ENCODE peak calls at places on chromosomes 6 and 20, in seven cellular contexts. One of them, this sample, is unnamed.

GRCh38 chr6:166786704-166787293 is 159.7 kb upstream of the RPS6KA2 start:
- DNase-seq in fibroblast of lung: peak
- DNase-seq in hypothalamus: no peak
- DNase-seq in prostate gland: peak
- DNase-seq in SK-N-SH: peak
- DNase-seq in Right ventricle myocardium inferior: no peak
- DNase-seq in T-helper 1 cell: no peak
- DNase-seq in this sample: peak

GRCh38 chr20:24059174-24059573 is 70.6 kb upstream of the GGTLC1 start:
- DNase-seq in fibroblast of lung: no peak
- DNase-seq in hypothalamus: no peak
- DNase-seq in prostate gland: no peak
- DNase-seq in SK-N-SH: no peak
- DNase-seq in Right ventricle myocardium inferior: no peak
- DNase-seq in T-helper 1 cell: no peak
- DNase-seq in this sample: no peak

GRCh38 chr20:47464380-47465101 is 37.1 kb upstream of the NCOA3 start:
- DNase-seq in fibroblast of lung: peak
- DNase-seq in hypothalamus: no peak
- DNase-seq in prostate gland: peak
- DNase-seq in SK-N-SH: peak
- DNase-seq in Right ventricle myocardium inferior: no peak
- DNase-seq in T-helper 1 cell: no peak
- DNase-seq in this sample: peak

GRCh38 chr20:47346172-47346571 is 10.3 kb downstream of the ZMYND8 start:
- DNase-seq in fibroblast of lung: no peak
- DNase-seq in hypothalamus: no peak
- DNase-seq in prostate gland: no peak
- DNase-seq in SK-N-SH: no peak
- DNase-seq in Right ventricle myocardium inferior: no peak
- DNase-seq in T-helper 1 cell: no peak
- DNase-seq in this sample: no peak

GRCh38 chr6:36277946-36278465 is 8.1 kb downstream of the PNPLA1 start:
- DNase-seq in fibroblast of lung: no peak
- DNase-seq in hypothalamus: no peak
- DNase-seq in prostate gland: no peak
- DNase-seq in SK-N-SH: no peak
- DNase-seq in Right ventricle myocardium inferior: no peak
- DNase-seq in T-helper 1 cell: no peak
- DNase-seq in this sample: no peak

GRCh38 chr6:140537211-140537610 is 1162.8 kb upstream of the CITED2 start:
- DNase-seq in fibroblast of lung: peak
- DNase-seq in hypothalamus: no peak
- DNase-seq in prostate gland: no peak
- DNase-seq in SK-N-SH: no peak
- DNase-seq in Right ventricle myocardium inferior: no peak
- DNase-seq in T-helper 1 cell: no peak
- DNase-seq in this sample: peak

GRCh38 chr6:129901910-129902309 is 40.8 kb upstream of the TMEM244 start:
- DNase-seq in fibroblast of lung: peak
- DNase-seq in hypothalamus: no peak
- DNase-seq in prostate gland: no peak
- DNase-seq in SK-N-SH: no peak
- DNase-seq in Right ventricle myocardium inferior: no peak
- DNase-seq in T-helper 1 cell: no peak
- DNase-seq in this sample: peak

GRCh38 chr6:28758046-28758817 is 165.6 kb downstream of the TRIM27 start:
- DNase-seq in fibroblast of lung: peak
- DNase-seq in hypothalamus: no peak
- DNase-seq in prostate gland: no peak
- DNase-seq in SK-N-SH: no peak
- DNase-seq in Right ventricle myocardium inferior: no peak
- DNase-seq in T-helper 1 cell: no peak
- DNase-seq in this sample: peak

GRCh38 chr20:57618091-57618765 is 2.0 kb downstream of the ZBP1 start:
- DNase-seq in fibroblast of lung: no peak
- DNase-seq in hypothalamus: no peak
- DNase-seq in prostate gland: peak
- DNase-seq in SK-N-SH: no peak
- DNase-seq in Right ventricle myocardium inferior: no peak
- DNase-seq in T-helper 1 cell: no peak
- DNase-seq in this sample: no peak

GRCh38 chr6:26183581-26184408 is 96.6 kb downstream of the HFE start:
- DNase-seq in fibroblast of lung: peak
- DNase-seq in hypothalamus: peak
- DNase-seq in prostate gland: peak
- DNase-seq in SK-N-SH: peak
- DNase-seq in Right ventricle myocardium inferior: peak
- DNase-seq in T-helper 1 cell: no peak
- DNase-seq in this sample: peak

GRCh38 chr6:128208078-128208477 is 307.2 kb upstream of the THEMIS start:
- DNase-seq in fibroblast of lung: peak
- DNase-seq in hypothalamus: no peak
- DNase-seq in prostate gland: no peak
- DNase-seq in SK-N-SH: no peak
- DNase-seq in Right ventricle myocardium inferior: no peak
- DNase-seq in T-helper 1 cell: no peak
- DNase-seq in this sample: peak

GRCh38 chr6:15351631-15352030 is 105.8 kb downstream of the JARID2 start:
- DNase-seq in fibroblast of lung: peak
- DNase-seq in hypothalamus: no peak
- DNase-seq in prostate gland: no peak
- DNase-seq in SK-N-SH: no peak
- DNase-seq in Right ventricle myocardium inferior: no peak
- DNase-seq in T-helper 1 cell: no peak
- DNase-seq in this sample: peak

GRCh38 chr20:41198443-41198842 is 61.1 kb downstream of the PLCG1 start:
- DNase-seq in fibroblast of lung: no peak
- DNase-seq in hypothalamus: no peak
- DNase-seq in prostate gland: no peak
- DNase-seq in SK-N-SH: no peak
- DNase-seq in Right ventricle myocardium inferior: no peak
- DNase-seq in T-helper 1 cell: no peak
- DNase-seq in this sample: no peak

GRCh38 chr6:127345521-127345920 is 2.1 kb upstream of the ECHDC1 start:
- DNase-seq in fibroblast of lung: no peak
- DNase-seq in hypothalamus: no peak
- DNase-seq in prostate gland: no peak
- DNase-seq in SK-N-SH: no peak
- DNase-seq in Right ventricle myocardium inferior: no peak
- DNase-seq in T-helper 1 cell: no peak
- DNase-seq in this sample: no peak

GRCh38 chr20:13930246-13930645 is 60.2 kb downstream of the SEL1L2 start:
- DNase-seq in fibroblast of lung: no peak
- DNase-seq in hypothalamus: no peak
- DNase-seq in prostate gland: no peak
- DNase-seq in SK-N-SH: no peak
- DNase-seq in Right ventricle myocardium inferior: no peak
- DNase-seq in T-helper 1 cell: no peak
- DNase-seq in this sample: peak

GRCh38 chr6:87793340-87793739 is 91.3 kb upstream of the AKIRIN2 start:
- DNase-seq in fibroblast of lung: no peak
- DNase-seq in hypothalamus: no peak
- DNase-seq in prostate gland: no peak
- DNase-seq in SK-N-SH: no peak
- DNase-seq in Right ventricle myocardium inferior: no peak
- DNase-seq in T-helper 1 cell: no peak
- DNase-seq in this sample: no peak

GRCh38 chr20:40416274-40416673 is 272.8 kb downstream of the MAFB start:
- DNase-seq in fibroblast of lung: no peak
- DNase-seq in hypothalamus: no peak
- DNase-seq in prostate gland: no peak
- DNase-seq in SK-N-SH: no peak
- DNase-seq in Right ventricle myocardium inferior: no peak
- DNase-seq in T-helper 1 cell: no peak
- DNase-seq in this sample: no peak

GRCh38 chr6:45681860-45682488 is 304.2 kb upstream of the SUPT3H start:
- DNase-seq in fibroblast of lung: peak
- DNase-seq in hypothalamus: no peak
- DNase-seq in prostate gland: no peak
- DNase-seq in SK-N-SH: no peak
- DNase-seq in Right ventricle myocardium inferior: no peak
- DNase-seq in T-helper 1 cell: no peak
- DNase-seq in this sample: peak

GRCh38 chr6:133208183-133208755 is 32.9 kb upstream of the EYA4 start:
- DNase-seq in fibroblast of lung: peak
- DNase-seq in hypothalamus: no peak
- DNase-seq in prostate gland: no peak
- DNase-seq in SK-N-SH: no peak
- DNase-seq in Right ventricle myocardium inferior: no peak
- DNase-seq in T-helper 1 cell: no peak
- DNase-seq in this sample: no peak

GRCh38 chr6:77145244-77145643 is 318.0 kb downstream of the HTR1B start:
- DNase-seq in fibroblast of lung: no peak
- DNase-seq in hypothalamus: no peak
- DNase-seq in prostate gland: no peak
- DNase-seq in SK-N-SH: no peak
- DNase-seq in Right ventricle myocardium inferior: no peak
- DNase-seq in T-helper 1 cell: no peak
- DNase-seq in this sample: no peak

GRCh38 chr6:88780714-88781389 is 182.6 kb downstream of the RNGTT start:
- DNase-seq in fibroblast of lung: peak
- DNase-seq in hypothalamus: no peak
- DNase-seq in prostate gland: peak
- DNase-seq in SK-N-SH: peak
- DNase-seq in Right ventricle myocardium inferior: no peak
- DNase-seq in T-helper 1 cell: no peak
- DNase-seq in this sample: peak

GRCh38 chr20:44142416-44142815 is 44.6 kb downstream of the JPH2 start:
- DNase-seq in fibroblast of lung: peak
- DNase-seq in hypothalamus: no peak
- DNase-seq in prostate gland: no peak
- DNase-seq in SK-N-SH: no peak
- DNase-seq in Right ventricle myocardium inferior: no peak
- DNase-seq in T-helper 1 cell: no peak
- DNase-seq in this sample: peak

GRCh38 chr6:73579851-73580246 is 59.0 kb upstream of the EEF1A1 start:
- DNase-seq in fibroblast of lung: peak
- DNase-seq in hypothalamus: no peak
- DNase-seq in prostate gland: no peak
- DNase-seq in SK-N-SH: no peak
- DNase-seq in Right ventricle myocardium inferior: no peak
- DNase-seq in T-helper 1 cell: no peak
- DNase-seq in this sample: peak

GRCh38 chr6:16059496-16059895 is 69.4 kb upstream of the MYLIP start:
- DNase-seq in fibroblast of lung: no peak
- DNase-seq in hypothalamus: no peak
- DNase-seq in prostate gland: no peak
- DNase-seq in SK-N-SH: no peak
- DNase-seq in Right ventricle myocardium inferior: no peak
- DNase-seq in T-helper 1 cell: no peak
- DNase-seq in this sample: no peak

GRCh38 chr6:163165922-163166321 is 248.6 kb upstream of the QKI start:
- DNase-seq in fibroblast of lung: no peak
- DNase-seq in hypothalamus: no peak
- DNase-seq in prostate gland: no peak
- DNase-seq in SK-N-SH: peak
- DNase-seq in Right ventricle myocardium inferior: no peak
- DNase-seq in T-helper 1 cell: no peak
- DNase-seq in this sample: no peak

GRCh38 chr6:135759831-135760230 is 91.7 kb upstream of the PDE7B start:
- DNase-seq in fibroblast of lung: peak
- DNase-seq in hypothalamus: no peak
- DNase-seq in prostate gland: no peak
- DNase-seq in SK-N-SH: no peak
- DNase-seq in Right ventricle myocardium inferior: no peak
- DNase-seq in T-helper 1 cell: no peak
- DNase-seq in this sample: no peak

GRCh38 chr20:20366896-20367680 is 816 bp upstream of the INSM1 start:
- DNase-seq in fibroblast of lung: no peak
- DNase-seq in hypothalamus: no peak
- DNase-seq in prostate gland: no peak
- DNase-seq in SK-N-SH: peak
- DNase-seq in Right ventricle myocardium inferior: no peak
- DNase-seq in T-helper 1 cell: no peak
- DNase-seq in this sample: no peak

GRCh38 chr6:1771324-1771723 is 161.6 kb downstream of the FOXC1 start:
- DNase-seq in fibroblast of lung: peak
- DNase-seq in hypothalamus: no peak
- DNase-seq in prostate gland: no peak
- DNase-seq in SK-N-SH: no peak
- DNase-seq in Right ventricle myocardium inferior: no peak
- DNase-seq in T-helper 1 cell: no peak
- DNase-seq in this sample: peak

GRCh38 chr20:45822863-45823262 is 4.2 kb downstream of the TNNC2 start:
- DNase-seq in fibroblast of lung: no peak
- DNase-seq in hypothalamus: no peak
- DNase-seq in prostate gland: peak
- DNase-seq in SK-N-SH: no peak
- DNase-seq in Right ventricle myocardium inferior: peak
- DNase-seq in T-helper 1 cell: no peak
- DNase-seq in this sample: peak

GRCh38 chr6:85944736-85945135 is 302.1 kb upstream of the SYNCRIP start:
- DNase-seq in fibroblast of lung: no peak
- DNase-seq in hypothalamus: no peak
- DNase-seq in prostate gland: no peak
- DNase-seq in SK-N-SH: no peak
- DNase-seq in Right ventricle myocardium inferior: no peak
- DNase-seq in T-helper 1 cell: no peak
- DNase-seq in this sample: no peak

GRCh38 chr20:12927489-12927888 is 81.3 kb upstream of the SPTLC3 start:
- DNase-seq in fibroblast of lung: peak
- DNase-seq in hypothalamus: no peak
- DNase-seq in prostate gland: no peak
- DNase-seq in SK-N-SH: no peak
- DNase-seq in Right ventricle myocardium inferior: no peak
- DNase-seq in T-helper 1 cell: no peak
- DNase-seq in this sample: peak

This sample was measured in EH.